ENCODE peak calls at places on chromosome 13, in nine cellular contexts. A, D, E, O, N, B, R, U and H are unnamed samples. For H3K4me1, the result is how much of the 10 kb centered on the place peaks cover.

GRCh38 chr13:47334173-47334572 is 437.3 kb upstream of the HTR2A start:
- DNase-seq in A (no peak), D (no peak), E (no peak), O (no peak), N (no peak), B (no peak), R (no peak), U (no peak), H (no peak)

GRCh38 chr13:97460004-97460756 is 26.2 kb downstream of the RAP2A start:
- DNase-seq in A (no peak), D (peak), E (no peak), O (no peak), N (no peak), B (no peak), R (no peak), U (no peak), H (no peak)

GRCh38 chr13:89066868-89067466 is 1395.8 kb downstream of the SLITRK5 start:
- DNase-seq in A (peak), D (peak), E (peak), O (no peak), N (no peak), B (no peak), R (peak), U (no peak), H (no peak)

GRCh38 chr13:47044842-47045241 is 148.0 kb upstream of the HTR2A start:
- DNase-seq in A (no peak), D (no peak), E (no peak), O (no peak), N (no peak), B (no peak), R (no peak), U (no peak), H (no peak)

GRCh38 chr13:43245374-43245964 is 222.1 kb downstream of the DNAJC15 start:
- DNase-seq in A (no peak), D (no peak), E (no peak), O (no peak), N (no peak), B (peak), R (no peak), U (no peak), H (no peak)

GRCh38 chr13:38697628-38698333 is 10.9 kb downstream of the FREM2 start:
- DNase-seq in A (peak), D (no peak), E (no peak), O (no peak), N (no peak), B (no peak), R (no peak), U (no peak), H (no peak)

GRCh38 chr13:25232937-25233515 is 54.3 kb downstream of the MTMR6 start:
- DNase-seq in A (peak), D (peak), E (no peak), O (no peak), N (no peak), B (no peak), R (peak), U (no peak), H (no peak)

GRCh38 chr13:26457212-26457611 is 100.3 kb upstream of the WASF3 start:
- DNase-seq in A (no peak), D (peak), E (no peak), O (no peak), N (no peak), B (no peak), R (no peak), U (no peak), H (no peak)

GRCh38 chr13:87942204-87942603 is 271.0 kb downstream of the SLITRK5 start:
- DNase-seq in A (no peak), D (no peak), E (no peak), O (no peak), N (no peak), B (no peak), R (no peak), U (no peak), H (no peak)

GRCh38 chr13:82597737-82598136 is 1284.5 kb downstream of the SLITRK1 start:
- DNase-seq in A (no peak), D (no peak), E (peak), O (no peak), N (no peak), B (no peak), R (no peak), U (no peak), H (no peak)

GRCh38 chr13:83048419-83048818 is 833.9 kb downstream of the SLITRK1 start:
- DNase-seq in A (no peak), D (no peak), E (no peak), O (no peak), N (no peak), B (no peak), R (no peak), U (no peak), H (no peak)

GRCh38 chr13:75258159-75258782 is 223.7 kb downstream of the TBC1D4 start:
- DNase-seq in A (peak), D (no peak), E (no peak), O (no peak), N (no peak), B (no peak), R (peak), U (no peak), H (no peak)

GRCh38 chr13:40148103-40148502 is 492.6 kb downstream of the COG6 start:
- DNase-seq in A (no peak), D (no peak), E (no peak), O (no peak), N (no peak), B (no peak), R (no peak), U (no peak), H (peak)

GRCh38 chr13:50318887-50319286 is 303.6 kb downstream of the KCNRG start:
- DNase-seq in A (no peak), D (no peak), E (peak), O (no peak), N (no peak), B (no peak), R (no peak), U (no peak), H (no peak)

GRCh38 chr13:82664183-82664582 is 1218.1 kb downstream of the SLITRK1 start:
- DNase-seq in A (no peak), D (no peak), E (no peak), O (no peak), N (no peak), B (no peak), R (no peak), U (no peak), H (no peak)

GRCh38 chr13:67048793-67049150 is 181.4 kb downstream of the PCDH9 start:
- DNase-seq in A (no peak), D (no peak), E (no peak), O (no peak), N (no peak), B (no peak), R (no peak), U (no peak), H (no peak)

GRCh38 chr13:49444517-49445395 is 682 bp downstream of the SETDB2 start:
- DNase-seq in A (peak), D (no peak), E (peak), O (no peak), N (no peak), B (no peak), R (peak), U (no peak), H (peak)

GRCh38 chr13:70809588-70809987 is 701.3 kb upstream of the KLHL1 start:
- DNase-seq in A (no peak), D (no peak), E (no peak), O (no peak), N (no peak), B (no peak), R (no peak), U (no peak), H (no peak)

GRCh38 chr13:74869846-74870245 is 612.1 kb downstream of the TBC1D4 start:
- DNase-seq in A (no peak), D (no peak), E (no peak), O (no peak), N (no peak), B (no peak), R (no peak), U (no peak), H (no peak)

GRCh38 chr13:65606622-65607021 is 1623.5 kb downstream of the PCDH9 start:
- DNase-seq in A (no peak), D (no peak), E (no peak), O (no peak), N (no peak), B (no peak), R (no peak), U (no peak), H (no peak)

GRCh38 chr13:23824355-23824754 is 64.8 kb downstream of the MIPEP start:
- DNase-seq in A (no peak), D (no peak), E (no peak), O (no peak), N (no peak), B (no peak), R (no peak), U (no peak), H (no peak)

GRCh38 chr13:109821038-109821545 is 34.7 kb upstream of the IRS2 start:
- DNase-seq in A (no peak), D (no peak), E (no peak), O (no peak), N (no peak), B (no peak), R (no peak), U (no peak), H (no peak)

GRCh38 chr13:108020027-108020426 is 195.3 kb downstream of the LIG4 start:
- DNase-seq in A (no peak), D (no peak), E (no peak), O (peak), N (no peak), B (no peak), R (no peak), U (no peak), H (no peak)

GRCh38 chr13:97125051-97125809 is 96.9 kb upstream of the MBNL2 start:
- DNase-seq in A (peak), D (peak), E (no peak), O (no peak), N (no peak), B (no peak), R (peak), U (peak), H (no peak)

GRCh38 chr13:51397262-51397933 is 55.4 kb downstream of the INTS6 start:
- DNase-seq in A (no peak), D (peak), E (peak), O (no peak), N (no peak), B (peak), R (peak), U (no peak), H (no peak)

GRCh38 chr13:51000576-51001260 is 91.1 kb downstream of the RNASEH2B start:
- DNase-seq in A (no peak), D (peak), E (no peak), O (no peak), N (no peak), B (no peak), R (no peak), U (peak), H (no peak)

GRCh38 chr13:80339841-80340642 is 884 bp downstream of the SPRY2 start:
- DNase-seq in A (peak), D (peak), E (peak), O (peak), N (no peak), B (peak), R (peak), U (peak), H (no peak)

GRCh38 chr13:80473695-80474094 is 132.8 kb upstream of the SPRY2 start:
- DNase-seq in A (no peak), D (no peak), E (no peak), O (no peak), N (no peak), B (no peak), R (no peak), U (no peak), H (no peak)

GRCh38 chr13:23956106-23956505 is 58.8 kb upstream of the C1QTNF9B start:
- DNase-seq in A (no peak), D (no peak), E (no peak), O (no peak), N (no peak), B (no peak), R (no peak), U (no peak), H (no peak)

GRCh38 chr13:44293354-44293753 is 80.3 kb upstream of the SERP2 start:
- DNase-seq in A (no peak), D (no peak), E (no peak), O (no peak), N (no peak), B (no peak), R (no peak), U (no peak), H (no peak)

GRCh38 chr13:30301827-30302226 is 5.5 kb downstream of the KATNAL1 start:
- DNase-seq in A (no peak), D (no peak), E (no peak), O (no peak), N (no peak), B (peak), R (no peak), U (no peak), H (no peak)
- H3K27ac ChIP-seq in A (no peak), D (no peak), E (no peak), O (no peak), N (no peak), B (peak), R (no peak), U (no peak), H (no peak)

GRCh38 chr13:32264407-32264806 is 50.8 kb downstream of the ZAR1L start:
- DNase-seq in A (no peak), D (peak), E (no peak), O (peak), N (no peak), B (peak), R (no peak), U (peak), H (no peak)
- H3K4me1 ChIP-seq in A (under half), D (under half), E (under half), O (under half), N (under half), B (under half), R (under half), U (under half), H (under half)

DNA sequence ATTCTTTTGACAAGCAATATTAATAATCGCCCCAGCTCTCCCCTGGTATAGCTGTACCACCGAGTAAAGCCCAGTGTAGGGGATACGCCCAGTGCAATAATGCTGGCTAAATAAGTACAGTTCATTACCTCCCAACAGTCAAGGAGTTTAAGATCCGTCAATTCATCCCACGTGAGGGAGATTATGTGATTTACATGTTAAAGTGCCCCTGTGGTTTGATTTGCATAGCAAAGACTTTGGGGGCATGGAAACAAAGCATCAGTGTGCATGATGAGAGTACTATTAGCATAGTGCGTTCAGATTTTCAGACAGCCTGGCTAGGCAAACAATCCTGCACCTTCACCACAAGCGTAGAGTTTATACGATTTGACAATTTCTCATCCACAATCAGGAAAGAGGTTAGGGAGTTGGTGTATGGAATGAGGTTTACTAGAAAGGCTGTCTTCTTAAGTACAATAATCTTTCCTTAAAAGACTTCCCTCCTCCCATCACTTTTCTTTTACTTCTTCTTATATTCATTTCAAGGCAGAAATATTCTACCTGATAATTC is 754.0 kb downstream of the DIAPH3 start:
- DNase-seq in A (no peak), D (no peak), E (peak), O (no peak), N (no peak), B (no peak), R (no peak), U (no peak), H (no peak)
- H3K4me3 ChIP-seq in A (no peak), D (no peak), E (no peak), O (no peak), N (no peak), B (no peak), R (no peak), U (no peak), H (no peak)

GRCh38 chr13:73401769-73402168 is 343.0 kb downstream of the KLF5 start:
- DNase-seq in A (no peak), D (no peak), E (no peak), O (no peak), N (no peak), B (no peak), R (no peak), U (no peak), H (no peak)

GRCh38 chr13:73394066-73394465 is 335.3 kb downstream of the KLF5 start:
- DNase-seq in A (no peak), D (no peak), E (no peak), O (no peak), N (no peak), B (no peak), R (no peak), U (no peak), H (no peak)

GRCh38 chr13:73399347-73400216 is 340.8 kb downstream of the KLF5 start:
- DNase-seq in A (no peak), D (no peak), E (no peak), O (peak), N (no peak), B (no peak), R (no peak), U (no peak), H (no peak)

GRCh38 chr13:73397486-73398020 is 338.7 kb downstream of the KLF5 start:
- DNase-seq in A (no peak), D (no peak), E (no peak), O (no peak), N (no peak), B (no peak), R (no peak), U (no peak), H (no peak)
- H3K27ac ChIP-seq in A (no peak), D (no peak), E (no peak), O (no peak), N (no peak), B (no peak), R (no peak), U (no peak), H (no peak)

DNA sequence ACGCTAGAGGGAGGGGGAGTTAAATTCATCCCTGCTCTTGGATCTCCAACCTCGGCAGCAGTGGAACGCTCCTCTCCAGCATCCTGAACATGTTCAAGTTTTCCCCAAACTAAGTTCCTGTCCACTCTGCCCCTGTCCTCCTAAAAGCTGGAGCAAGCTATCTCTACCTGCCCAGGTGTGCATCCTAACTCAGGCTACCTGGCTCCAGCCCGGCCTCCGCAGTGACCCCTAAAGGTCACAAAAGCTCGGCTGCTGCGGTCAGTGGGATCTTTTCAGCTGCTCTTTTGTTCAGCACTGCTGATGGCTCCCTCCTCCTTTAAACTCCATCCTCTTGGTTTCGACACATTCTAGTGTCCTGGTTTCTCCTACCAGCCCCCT is 1.4 kb downstream of the DCUN1D2 start:
- DNase-seq in A (peak), D (no peak), E (peak), O (no peak), N (no peak), B (no peak), R (no peak), U (no peak), H (no peak)
- H3K4me1 ChIP-seq in A (under half), D (under half), E (under half), O (half or more), N (under half), B (under half), R (half or more), U (under half), H (under half)

GRCh38 chr13:110915057-110915873 is at the start of gene ANKRD10:
- DNase-seq in A (peak), D (peak), E (peak), O (peak), N (peak), B (peak), R (peak), U (peak), H (peak)

GRCh38 chr13:110914293-110915056 is 394 bp downstream of the ANKRD10 start:
- DNase-seq in A (peak), D (peak), E (peak), O (peak), N (no peak), B (peak), R (peak), U (peak), H (peak)

GRCh38 chr13:110913911-110914292 is 967 bp downstream of the ANKRD10 start:
- DNase-seq in A (no peak), D (no peak), E (no peak), O (no peak), N (no peak), B (no peak), R (no peak), U (no peak), H (no peak)

GRCh38 chr13:110915874-110916670 is 1.2 kb upstream of the ANKRD10 start:
- DNase-seq in A (no peak), D (no peak), E (no peak), O (no peak), N (no peak), B (no peak), R (no peak), U (no peak), H (no peak)

DNA sequence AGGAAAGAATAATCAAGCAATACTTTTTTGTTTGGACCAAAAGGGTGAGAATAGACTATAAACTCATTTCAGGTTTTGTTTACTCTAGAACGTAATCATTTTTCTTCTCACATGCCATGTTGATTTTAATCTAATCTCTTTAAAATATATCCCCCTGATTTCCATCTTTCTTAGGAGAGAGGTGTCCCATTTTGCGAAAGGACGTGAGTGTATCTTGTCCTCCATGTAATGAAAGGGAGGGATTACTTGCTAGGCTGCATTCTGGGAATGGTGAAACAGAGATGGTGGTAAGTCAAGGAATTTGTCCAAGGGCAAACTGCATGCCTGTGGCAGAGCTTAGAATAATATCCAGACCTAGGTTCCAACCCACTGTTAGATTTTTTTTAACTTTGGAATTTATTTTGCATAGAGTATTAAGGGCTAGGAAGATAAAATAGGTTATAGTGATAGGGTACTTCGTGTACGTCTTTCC is 1.8 kb upstream of the ANKRD10 start:
- DNase-seq in A (no peak), D (no peak), E (no peak), O (no peak), N (no peak), B (peak), R (no peak), U (no peak), H (no peak)
- H3K4me3 ChIP-seq in A (no peak), D (no peak), E (peak), O (no peak), N (no peak), B (peak), R (no peak), U (peak), H (no peak)

GRCh38 chr13:98975822-98976261 is 2.0 kb downstream of the DOCK9 start:
- DNase-seq in A (peak), D (peak), E (peak), O (no peak), N (no peak), B (peak), R (no peak), U (no peak), H (no peak)
- H3K27ac ChIP-seq in A (peak), D (no peak), E (no peak), O (peak), N (peak), B (no peak), R (no peak), U (peak), H (no peak)

GRCh38 chr13:100029930-100030329 is 48.3 kb downstream of the ZIC2 start:
- DNase-seq in A (no peak), D (no peak), E (no peak), O (no peak), N (no peak), B (peak), R (no peak), U (no peak), H (no peak)
- H3K4me1 ChIP-seq in A (under half), D (under half), E (under half), O (under half), N (under half), B (under half), R (under half), U (under half), H (under half)

GRCh38 chr13:33322474-33322827 is 36.9 kb upstream of the STARD13 start:
- DNase-seq in A (no peak), D (peak), E (no peak), O (no peak), N (no peak), B (no peak), R (no peak), U (peak), H (no peak)
- H3K4me3 ChIP-seq in A (no peak), D (peak), E (no peak), O (no peak), N (no peak), B (no peak), R (no peak), U (peak), H (no peak)

DNA sequence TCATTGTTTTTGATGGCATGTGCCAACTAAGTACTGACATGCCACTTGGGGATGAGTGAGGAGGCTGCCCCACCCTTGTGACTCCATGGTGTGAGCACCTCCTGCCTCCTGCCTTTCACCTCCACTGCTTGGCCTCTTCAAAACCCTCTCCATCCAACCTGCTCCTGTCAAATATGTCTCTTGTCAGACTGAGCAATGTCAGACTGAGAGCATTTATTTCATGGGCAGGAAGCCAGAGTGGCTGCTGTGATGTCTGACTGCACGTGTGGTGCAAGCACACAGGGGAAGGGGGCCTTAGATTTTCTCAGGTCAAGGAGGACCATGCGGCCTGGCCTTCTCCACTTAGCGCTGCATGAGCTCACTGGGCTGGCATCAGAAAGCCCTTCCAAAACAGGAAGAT is 68.3 kb downstream of the STARD13 start:
- DNase-seq in A (no peak), D (no peak), E (no peak), O (no peak), N (no peak), B (no peak), R (no peak), U (peak), H (no peak)
- H3K27ac ChIP-seq in A (no peak), D (no peak), E (no peak), O (peak), N (no peak), B (peak), R (peak), U (no peak), H (no peak)